ENCODE peak calls at places on chromosomes 3 and 15, in ten cellular contexts. C is spleen, J is breast epithelium, T is upper lobe of left lung, G is IMR-90, O is HCT116, E is esophagus muscularis mucosa, R is A549, M is sigmoid colon, Z is esophagus squamous epithelium. S is an unnamed sample.

GRCh38 chr3:183354874-183355273 is 73.5 kb downstream of the MCF2L2 start:
- DNase-seq in C (no peak), J (no peak), T (no peak), G (no peak), O (no peak), E (no peak), R (no peak), M (no peak), Z (no peak), S (no peak)

GRCh38 chr3:29605845-29606244 is 325.0 kb downstream of the RBMS3 start:
- DNase-seq in C (no peak), J (no peak), T (no peak), G (peak), O (no peak), E (no peak), R (no peak), M (no peak), Z (no peak), S (no peak)

GRCh38 chr3:129230311-129231019 is 18.9 kb upstream of the COPG1 start:
- DNase-seq in C (no peak), J (no peak), T (no peak), G (peak), O (no peak), E (no peak), R (no peak), M (no peak), Z (no peak), S (no peak)

GRCh38 chr3:172339892-172340291 is 108.4 kb downstream of the GHSR start:
- DNase-seq in C (no peak), J (no peak), T (no peak), G (no peak), O (no peak), E (no peak), R (no peak), M (no peak), Z (no peak), S (no peak)

GRCh38 chr3:73143821-73144237 is 82.4 kb downstream of the EBLN2 start:
- DNase-seq in C (no peak), J (no peak), T (no peak), G (no peak), O (no peak), E (no peak), R (no peak), M (no peak), Z (no peak), S (no peak)

GRCh38 chr3:196609815-196610515 is 29.5 kb upstream of the NRROS start:
- DNase-seq in C (no peak), J (no peak), T (no peak), G (no peak), O (no peak), E (no peak), R (no peak), M (no peak), Z (no peak), S (no peak)

GRCh38 chr3:13876451-13876850 is 3.4 kb downstream of the WNT7A start:
- DNase-seq in C (no peak), J (no peak), T (no peak), G (no peak), O (no peak), E (no peak), R (no peak), M (no peak), Z (no peak), S (no peak)

GRCh38 chr3:171774516-171774915 is 35.8 kb downstream of the PLD1 start:
- DNase-seq in C (no peak), J (no peak), T (peak), G (no peak), O (no peak), E (no peak), R (no peak), M (no peak), Z (no peak), S (no peak)

GRCh38 chr15:52759969-52760368 is 30.2 kb downstream of the ONECUT1 start:
- DNase-seq in C (no peak), J (no peak), T (no peak), G (no peak), O (no peak), E (no peak), R (no peak), M (no peak), Z (no peak), S (no peak)

GRCh38 chr3:17894434-17895060 is 152.1 kb upstream of the TBC1D5 start:
- DNase-seq in C (no peak), J (no peak), T (no peak), G (peak), O (peak), E (no peak), R (no peak), M (no peak), Z (no peak), S (peak)

GRCh38 chr3:31186041-31186440 is 291.6 kb upstream of the GADL1 start:
- DNase-seq in C (no peak), J (no peak), T (no peak), G (no peak), O (no peak), E (no peak), R (no peak), M (no peak), Z (no peak), S (no peak)

GRCh38 chr15:25022233-25022632 is 67.4 kb downstream of the SNRPN start:
- DNase-seq in C (no peak), J (no peak), T (no peak), G (peak), O (no peak), E (no peak), R (no peak), M (no peak), Z (no peak), S (no peak)

GRCh38 chr15:39920510-39921273 is 626 bp upstream of the GPR176 start:
- DNase-seq in C (peak), J (peak), T (peak), G (peak), O (no peak), E (no peak), R (peak), M (peak), Z (peak), S (peak)
- TF ChIP-seq POLR2A in C (no peak), J (no peak), T (peak), G (peak), O (peak), E (no peak), R (peak), M (no peak), Z (peak), S (no peak)

GRCh38 chr15:66725468-66725785 is 23.4 kb downstream of the SMAD6 start:
- DNase-seq in C (no peak), J (no peak), T (no peak), G (no peak), O (no peak), E (no peak), R (no peak), M (no peak), Z (no peak), S (no peak)
- H3K27ac ChIP-seq in C (no peak), J (peak), T (no peak), G (no peak), O (no peak), E (no peak), R (peak), M (no peak), Z (no peak), S (peak)

GRCh38 chr3:1987983-1988382 is 110.7 kb upstream of the CNTN4 start:
- DNase-seq in C (no peak), J (no peak), T (no peak), G (no peak), O (no peak), E (no peak), R (no peak), M (no peak), Z (no peak), S (no peak)
- TF ChIP-seq CTCF in C (no peak), J (no peak), T (peak), G (no peak), O (no peak), E (no peak), R (no peak), M (no peak), Z (no peak), S (no peak)

DNA sequence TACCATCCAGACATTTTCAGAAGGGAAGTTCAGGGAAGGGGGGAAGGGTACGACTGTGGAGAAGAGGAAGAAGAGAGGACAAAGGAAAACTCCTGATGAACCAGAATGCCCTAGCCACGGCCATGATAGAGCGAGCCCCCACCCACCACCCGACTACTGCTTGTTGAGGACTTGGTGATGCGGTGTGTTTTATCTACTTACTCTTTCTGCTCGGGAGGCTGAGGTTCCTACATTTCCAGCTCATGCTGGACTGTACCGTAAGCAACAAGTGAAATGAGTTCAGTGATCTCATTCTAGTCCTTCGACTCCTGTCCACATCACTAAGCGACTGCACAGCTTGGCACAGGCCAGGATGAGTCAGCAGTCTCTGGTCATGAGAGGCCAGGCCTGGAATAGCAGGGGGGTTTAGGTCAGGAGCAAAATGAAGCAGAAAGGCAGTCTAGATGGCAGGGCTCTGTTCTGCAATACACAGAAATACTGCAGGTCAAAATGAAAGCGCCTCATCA is 330.9 kb downstream of the TIGIT start:
- DNase-seq in C (peak), J (peak), T (no peak), G (peak), O (peak), E (peak), R (peak), M (peak), Z (no peak), S (peak)
- TF ChIP-seq POLR2A in C (no peak), J (no peak), T (peak), G (peak), O (no peak), E (peak), R (peak), M (no peak), Z (peak), S (no peak)

DNA sequence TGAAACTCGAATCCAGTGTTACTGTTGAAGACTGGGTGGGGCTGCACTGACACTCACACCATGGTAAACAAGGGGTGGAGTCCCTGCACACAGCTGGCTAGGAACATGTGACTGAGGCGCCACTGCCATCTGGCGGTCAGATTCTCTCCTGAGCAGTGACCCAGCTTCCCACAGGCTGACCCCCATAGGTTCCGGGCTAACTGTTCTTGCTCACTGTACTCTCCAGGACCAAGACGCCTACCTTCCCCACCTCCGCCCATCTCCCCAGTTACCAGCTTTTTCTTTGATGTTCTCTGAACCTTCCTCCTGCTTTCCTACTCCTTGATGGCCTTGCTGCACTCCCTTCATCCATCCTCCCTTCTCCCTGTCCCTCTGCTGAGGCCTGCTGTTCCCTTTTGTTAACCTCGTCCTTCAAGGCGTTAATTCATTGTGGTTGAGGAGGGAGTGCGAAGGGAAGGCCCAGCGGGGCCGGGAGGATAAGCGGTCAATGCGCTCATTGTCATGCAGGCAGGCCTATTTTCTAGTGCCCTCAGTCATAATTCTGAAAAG is 115.2 kb downstream of the ATP8B4 start:
- DNase-seq in C (peak), J (peak), T (peak), G (peak), O (peak), E (peak), R (peak), M (peak), Z (peak), S (peak)
- H3K27ac ChIP-seq in C (peak), J (no peak), T (peak), G (peak), O (no peak), E (peak), R (peak), M (peak), Z (no peak), S (no peak)

GRCh38 chr3:11161666-11162065 is 7.4 kb downstream of the HRH1 start:
- DNase-seq in C (no peak), J (no peak), T (no peak), G (no peak), O (no peak), E (no peak), R (no peak), M (no peak), Z (no peak), S (no peak)
- TF ChIP-seq CTCF in C (no peak), J (no peak), T (no peak), G (no peak), O (peak), E (no peak), R (no peak), M (no peak), Z (no peak), S (no peak)